ENCODE peak calls at places on chromosomes 1 and 21, in seven cellular contexts. U is HepG2, M is HCT116, B is H1, S is SK-N-SH, A is K562, E is GM12878. R is an unnamed sample.

GRCh38 chr1:54517536-54517935 is 30.5 kb upstream of the ACOT11 start:
- DNase-seq in U (no peak), S (no peak), A (peak; percentile 6), B (no peak), E (no peak), M (no peak), R (no peak)

GRCh38 chr1:168138134-168138533 is 1.4 kb upstream of the GPR161 start:
- DNase-seq in B (no peak), E (no peak), A (no peak), M (no peak), U (no peak), S (no peak), R (no peak)

GRCh38 chr1:155207578-155208405 is at the start of gene THBS3:
- DNase-seq in U (no peak), E (no peak), M (no peak), A (no peak), B (no peak), S (peak; percentile 73), R (no peak)

GRCh38 chr1:39164256-39164655 is 40.2 kb upstream of the MACF1 start:
- DNase-seq in A (no peak), B (no peak), E (no peak), S (no peak), M (no peak), U (no peak), R (no peak)

GRCh38 chr1:178271471-178271870 is 177.6 kb downstream of the RASAL2 start:
- DNase-seq in M (no peak), S (no peak), B (no peak), E (no peak), A (no peak), U (no peak), R (no peak)

GRCh38 chr1:86567341-86567740 is 20.5 kb downstream of the CLCA4 start:
- DNase-seq in S (no peak), U (no peak), M (no peak), A (no peak), E (no peak), B (no peak), R (no peak)

GRCh38 chr1:218930879-218931278 is 242.8 kb upstream of the LYPLAL1 start:
- DNase-seq in B (no peak), E (no peak), A (no peak), U (no peak), M (no peak), S (no peak), R (no peak)

GRCh38 chr1:31571340-31572295 is 4.7 kb upstream of the TINAGL1 start:
- DNase-seq in B (no peak), A (no peak), M (no peak), E (no peak), S (no peak), U (no peak), R (no peak)

GRCh38 chr1:40056519-40057309 is 16.2 kb downstream of the CAP1 start:
- DNase-seq in E (no peak), M (no peak), U (no peak), A (no peak), B (no peak), S (no peak), R (no peak)

GRCh38 chr1:6523566-6523965 is 30.7 kb downstream of the NOL9 start:
- DNase-seq in S (peak; percentile 77), A (peak; percentile 83), U (peak; percentile 65), B (peak; percentile 29), M (peak; percentile 41), E (no peak), R (peak; percentile 57)

GRCh38 chr1:199182151-199182843 is 543.5 kb downstream of the PTPRC start:
- DNase-seq in U (no peak), B (no peak), E (no peak), S (no peak), A (no peak), M (no peak), R (no peak)

GRCh38 chr1:22527555-22528296 is 35.6 kb upstream of the EPHA8 start:
- DNase-seq in S (peak; percentile 71), U (no peak), E (no peak), A (no peak), B (no peak), M (no peak), R (peak; percentile 20)

GRCh38 chr1:101022294-101022693 is 3.3 kb downstream of the DPH5 start:
- DNase-seq in B (no peak), M (no peak), E (no peak), A (no peak), S (no peak), U (no peak), R (no peak)

GRCh38 chr1:109570414-109570813 is 22.0 kb downstream of the GNAI3 start:
- DNase-seq in M (no peak), U (no peak), E (no peak), A (no peak), S (no peak), B (no peak), R (peak; percentile 80)

GRCh38 chr1:44515416-44515815 is 110.4 kb downstream of the RNF220 start:
- DNase-seq in S (no peak), U (no peak), B (no peak), M (no peak), A (no peak), E (no peak), R (no peak)

GRCh38 chr1:26094677-26095383 is 16.8 kb upstream of the PDIK1L start:
- DNase-seq in B (peak; percentile 38), M (no peak), U (no peak), A (peak; percentile 68), E (no peak), S (peak; percentile 61), R (peak; percentile 39)

GRCh38 chr21:40117236-40117635 is 250.0 kb downstream of the PCP4 start:
- DNase-seq in M (no peak), U (no peak), S (no peak), B (no peak), E (no peak), A (no peak), R (no peak)

GRCh38 chr21:40118527-40118926 is 251.3 kb downstream of the PCP4 start:
- DNase-seq in A (no peak), E (no peak), S (no peak), U (no peak), M (no peak), B (no peak), R (no peak)

GRCh38 chr21:40115775-40116174 is 248.5 kb downstream of the PCP4 start:
- DNase-seq in U (no peak), B (no peak), A (no peak), E (no peak), M (no peak), S (no peak), R (no peak)

GRCh38 chr21:40120944-40121575 is 253.8 kb downstream of the PCP4 start:
- DNase-seq in S (peak; percentile 40), M (no peak), E (no peak), B (no peak), A (peak; percentile 20), U (peak; percentile 2), R (peak; percentile 20)
- TF ChIP-seq JUND in S (no peak), M (no peak), E (no peak), B (no peak), A (no peak), U (no peak), R (no peak)

GRCh38 chr1:30399026-30399425 is 324.4 kb downstream of the MATN1 start:
- DNase-seq in S (no peak), A (no peak), E (no peak), U (no peak), M (no peak), B (no peak), R (no peak)

GRCh38 chr1:30400436-30400975 is 322.9 kb downstream of the MATN1 start:
- DNase-seq in A (peak; percentile 34), S (no peak), B (no peak), E (no peak), M (no peak), U (no peak), R (no peak)

GRCh38 chr1:30395631-30396030 is 327.8 kb downstream of the MATN1 start:
- DNase-seq in B (no peak), S (no peak), M (no peak), A (no peak), U (no peak), E (no peak), R (no peak)

GRCh38 chr1:30402031-30402430 is 321.4 kb downstream of the MATN1 start:
- DNase-seq in S (no peak), E (no peak), A (no peak), B (no peak), U (no peak), M (no peak), R (no peak)

DNA sequence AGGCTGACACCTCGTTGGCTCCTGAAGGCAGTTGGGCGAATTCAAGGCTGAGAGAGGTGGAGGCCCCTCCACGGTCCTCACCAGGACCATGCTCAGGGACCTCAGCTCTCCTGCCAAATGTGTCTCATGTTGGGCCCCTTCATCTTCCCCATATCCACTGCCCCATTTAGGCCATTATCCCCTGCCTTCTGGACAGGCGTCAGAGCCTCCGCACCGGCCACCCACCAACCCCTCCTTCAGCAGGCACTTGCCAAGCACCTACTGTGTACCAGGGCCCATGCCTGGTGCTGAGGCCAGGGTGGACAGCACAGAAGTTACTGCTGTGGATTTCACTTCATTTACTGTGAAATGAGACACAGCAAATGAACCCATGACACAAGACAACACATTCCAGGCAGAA is 325.8 kb downstream of the MATN1 start:
- DNase-seq in U (no peak), A (no peak), M (no peak), S (no peak), E (no peak), B (no peak), R (no peak)
- TF ChIP-seq JUND in U (no peak), A (no peak), M (no peak), S (no peak), E (no peak), B (no peak), R (no peak)

GRCh38 chr1:68808351-68808750 is 311.5 kb upstream of the DEPDC1 start:
- DNase-seq in M (no peak), E (no peak), B (no peak), A (no peak), U (no peak), S (peak; percentile 48), R (no peak)
- TF ChIP-seq JUND in M (no peak), E (no peak), B (no peak), A (no peak), U (no peak), S (no peak), R (no peak)

GRCh38 chr1:83897516-83897915 is 101.4 kb downstream of the TTLL7 start:
- DNase-seq in B (no peak), M (no peak), U (no peak), E (no peak), A (no peak), S (no peak), R (no peak)

GRCh38 chr1:83900530-83900929 is 98.4 kb downstream of the TTLL7 start:
- DNase-seq in E (no peak), S (no peak), A (no peak), U (no peak), M (no peak), B (no peak), R (no peak)

GRCh38 chr1:83905315-83905907 is 93.5 kb downstream of the TTLL7 start:
- DNase-seq in U (no peak), B (no peak), M (no peak), A (peak; percentile 26), E (no peak), S (peak; percentile 7), R (peak; percentile 20)

DNA sequence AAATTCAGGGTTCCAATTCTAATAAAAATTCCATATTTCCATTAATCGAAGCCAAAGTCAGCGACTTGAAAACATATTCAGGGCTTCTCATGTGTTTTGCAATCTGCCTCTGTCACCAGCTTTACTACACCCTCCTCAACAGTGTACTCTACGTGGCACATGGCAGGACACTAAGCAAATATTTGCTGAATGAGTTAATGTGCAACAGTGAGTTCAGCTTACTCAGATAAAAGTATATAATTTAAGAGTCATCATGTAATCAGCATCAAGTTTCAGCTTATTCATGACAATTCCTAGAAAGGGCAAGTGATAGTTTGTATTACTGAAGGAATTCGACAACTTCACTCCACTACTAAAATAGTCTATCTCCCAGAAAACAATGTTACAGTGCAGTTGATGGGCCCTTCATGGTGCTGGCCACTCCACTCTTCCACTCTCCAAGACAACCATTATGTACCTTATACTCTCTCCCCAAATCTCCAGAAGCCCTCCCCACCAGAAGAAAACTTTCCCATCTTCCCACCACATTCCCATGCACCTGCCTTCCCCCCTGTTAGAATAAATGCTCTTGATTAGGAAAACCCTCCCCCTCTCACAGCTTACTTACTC is 97.3 kb downstream of the TTLL7 start:
- DNase-seq in S (no peak), E (no peak), A (peak; percentile 27), B (no peak), M (no peak), U (peak; percentile 78), R (peak; percentile 34)
- TF ChIP-seq JUND in S (peak; percentile 46), E (no peak), A (peak; percentile 54), B (no peak), M (no peak), U (no peak), R (no peak)